ENCODE peak calls at places on chromosome 16, in four cellular contexts. K, G, S and B are unnamed samples.
A peak's percentile ranks its signal among the peaks of the same experiment; 100 is the strongest.

GRCh38 chr16:84198401-84198800 is 7.4 kb downstream of the ADAD2 start:
- DNase-seq in K (no peak), S (no peak), G (no peak), B (no peak)

GRCh38 chr16:17194190-17194780 is 276.5 kb downstream of the XYLT1 start:
- DNase-seq in S (peak; percentile 10), K (peak; percentile 73), G (peak; percentile 24), B (peak; percentile 65)

GRCh38 chr16:67169011-67169451 is 1.3 kb upstream of the NOL3 start:
- DNase-seq in G (no peak), K (no peak), S (no peak), B (no peak)

GRCh38 chr16:83723244-83723643 is 84.5 kb upstream of the HSBP1 start:
- DNase-seq in K (no peak), G (no peak), S (no peak), B (no peak)

GRCh38 chr16:56851671-56852400 is 13.2 kb upstream of the SLC12A3 start:
- DNase-seq in S (no peak), G (no peak), K (no peak), B (no peak)

GRCh38 chr16:2148714-2149629 is 547 bp downstream of the RAB26 start:
- DNase-seq in G (no peak), S (no peak), K (no peak), B (peak; percentile 64)

GRCh38 chr16:67923414-67924127 is 8.1 kb downstream of the CTRL start:
- DNase-seq in S (no peak), K (no peak), G (no peak), B (no peak)

GRCh38 chr16:84314373-84314772 is 19.7 kb downstream of the WFDC1 start:
- DNase-seq in K (no peak), S (no peak), G (no peak), B (no peak)

GRCh38 chr16:51306116-51306515 is 155.0 kb upstream of the SALL1 start:
- DNase-seq in K (no peak), S (no peak), G (no peak), B (no peak)

GRCh38 chr16:10070591-10070990 is 111.6 kb downstream of the GRIN2A start:
- DNase-seq in S (no peak), G (no peak), K (no peak), B (no peak)

GRCh38 chr16:87318158-87318644 is 1.0 kb upstream of the C16orf95 start:
- DNase-seq in S (no peak), G (no peak), K (no peak), B (no peak)

GRCh38 chr16:24139282-24139681 is 116.9 kb upstream of the CACNG3 start:
- DNase-seq in K (no peak), G (no peak), S (no peak), B (peak; percentile 59)

GRCh38 chr16:31274831-31275816 is 15.3 kb downstream of the ITGAM start:
- DNase-seq in K (no peak), S (no peak), G (no peak), B (no peak)

GRCh38 chr16:22235839-22236745 is 30.0 kb downstream of the EEF2K start:
- DNase-seq in S (no peak), K (peak; percentile 81), G (no peak), B (no peak)

GRCh38 chr16:1070084-1070987 is 2.2 kb upstream of the SSTR5 start:
- DNase-seq in G (no peak), K (no peak), S (no peak), B (no peak)